ENCODE peak calls at places on chromosomes 16 and 17, in five cellular contexts. Q is ovary, I is GM23248, N is HL-60, D is left ventricle myocardium inferior. R is an unnamed sample.

GRCh38 chr17:19019041-19019941 is 14.7 kb upstream of the FAM83G start:
- DNase-seq in I (no peak), Q (no peak), D (peak), N (no peak), R (no peak)

GRCh38 chr16:56936950-56937349 is 5.0 kb downstream of the HERPUD1 start:
- DNase-seq in N (no peak), I (no peak), D (no peak), Q (no peak), R (no peak)

GRCh38 chr17:27743288-27743885 is 56.9 kb downstream of the NOS2 start:
- DNase-seq in D (no peak), Q (no peak), I (no peak), N (no peak), R (no peak)

GRCh38 chr17:9498490-9498889 is 77.1 kb downstream of the STX8 start:
- DNase-seq in I (no peak), D (no peak), Q (no peak), N (no peak), R (no peak)

GRCh38 chr17:50779747-50780363 is 12.5 kb upstream of the ANKRD40CL start:
- DNase-seq in N (no peak), D (no peak), Q (no peak), I (no peak), R (no peak)

GRCh38 chr17:45370949-45371413 is 54.2 kb upstream of the MAP3K14 start:
- DNase-seq in Q (no peak), I (peak), N (no peak), D (no peak), R (no peak)

GRCh38 chr16:48499822-48500440 is 110.0 kb downstream of the N4BP1 start:
- DNase-seq in D (no peak), N (no peak), Q (peak), I (peak), R (peak)

GRCh38 chr16:3152022-3152272 is 17.1 kb downstream of the ZNF213 start:
- DNase-seq in N (no peak), Q (no peak), D (no peak), I (no peak), R (no peak)

GRCh38 chr17:6172642-6173330 is 102.6 kb downstream of the WSCD1 start:
- DNase-seq in N (no peak), Q (no peak), D (no peak), I (no peak), R (no peak)

GRCh38 chr16:56589141-56590039 is at the start of gene MT3:
- DNase-seq in N (no peak), I (peak), Q (no peak), D (no peak), R (no peak)

GRCh38 chr17:13297198-13297597 is 279.4 kb upstream of the ELAC2 start:
- DNase-seq in Q (no peak), I (no peak), N (no peak), D (no peak), R (no peak)

GRCh38 chr16:58471209-58471975 is 28.6 kb upstream of the NDRG4 start:
- DNase-seq in Q (no peak), N (no peak), D (no peak), I (no peak), R (no peak)

GRCh38 chr17:18859256-18859655 is 1.3 kb downstream of the PRPSAP2 start:
- DNase-seq in N (no peak), I (peak), D (no peak), Q (no peak), R (no peak)

GRCh38 chr16:57749101-57749692 is 13.6 kb downstream of the KATNB1 start:
- DNase-seq in Q (no peak), I (no peak), N (no peak), D (no peak), R (no peak)

GRCh38 chr16:25390761-25391160 is 133.1 kb upstream of the ZKSCAN2 start:
- DNase-seq in D (no peak), Q (no peak), N (no peak), I (no peak), R (no peak)

GRCh38 chr16:51327001-51327400 is 175.9 kb upstream of the SALL1 start:
- DNase-seq in Q (no peak), N (no peak), I (peak), D (no peak), R (peak)

DNA sequence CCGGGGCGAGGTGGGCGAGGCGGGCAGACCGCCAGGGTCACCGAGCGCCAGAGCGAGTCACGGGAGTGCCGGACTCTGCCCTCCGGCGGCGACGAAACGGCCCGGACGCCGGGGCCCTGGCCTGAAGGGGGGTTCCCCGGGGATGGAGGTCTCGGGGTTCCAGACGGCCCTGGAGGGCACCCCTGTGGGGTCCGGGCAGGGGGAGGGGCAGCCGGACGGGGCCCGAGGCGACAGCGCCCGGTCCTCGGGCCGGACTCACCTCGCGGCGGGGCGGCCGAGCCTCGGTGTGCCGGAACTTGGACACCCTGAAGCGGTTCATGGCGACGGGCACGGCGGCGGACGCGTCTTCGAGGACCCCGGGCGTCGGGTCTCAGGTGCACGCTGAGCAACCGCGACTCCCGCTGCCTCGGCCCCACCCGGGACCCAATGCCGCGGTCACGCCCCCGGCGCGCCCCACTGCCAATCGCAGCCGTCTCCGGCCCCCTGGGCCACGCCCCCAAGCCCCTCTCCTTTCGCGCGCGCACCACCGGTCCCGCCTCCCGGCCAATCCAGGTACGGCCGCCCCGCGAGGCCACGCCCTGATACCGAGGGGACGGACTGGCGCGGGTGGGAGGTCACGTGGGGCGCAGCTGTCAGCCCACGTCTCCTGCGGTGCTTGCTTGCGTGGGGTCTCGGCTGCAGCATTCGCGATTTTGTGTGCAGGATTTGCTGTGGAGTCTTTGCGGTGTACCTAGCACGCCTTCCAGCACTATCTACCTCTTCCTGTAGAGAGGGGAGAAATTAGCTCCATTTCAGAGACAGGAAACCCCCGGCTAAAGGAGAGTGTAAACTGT is at the start of gene CORO7:
- DNase-seq in N (peak), I (peak), Q (peak), D (peak), R (peak)
- H3K27ac ChIP-seq in N (peak), I (peak), Q (no peak), D (peak), R (peak)

GRCh38 chr17:29386760-29387159 is 3.4 kb upstream of the TAOK1 start:
- DNase-seq in D (no peak), Q (no peak), I (no peak), N (no peak), R (no peak)

GRCh38 chr17:29390856-29391631 is 881 bp downstream of the TAOK1 start:
- DNase-seq in N (no peak), I (peak), Q (no peak), D (peak), R (peak)

GRCh38 chr17:29388937-29389336 is 1.2 kb upstream of the TAOK1 start:
- DNase-seq in I (no peak), N (no peak), D (no peak), Q (no peak), R (no peak)

GRCh38 chr17:29393451-29393850 is 3.3 kb downstream of the TAOK1 start:
- DNase-seq in D (no peak), Q (no peak), I (peak), N (no peak), R (no peak)

GRCh38 chr17:29389994-29390855 is at the start of gene TAOK1:
- DNase-seq in D (peak), Q (peak), N (peak), I (peak), R (peak)
- H3K27ac ChIP-seq in D (peak), Q (peak), N (peak), I (peak), R (peak)

DNA sequence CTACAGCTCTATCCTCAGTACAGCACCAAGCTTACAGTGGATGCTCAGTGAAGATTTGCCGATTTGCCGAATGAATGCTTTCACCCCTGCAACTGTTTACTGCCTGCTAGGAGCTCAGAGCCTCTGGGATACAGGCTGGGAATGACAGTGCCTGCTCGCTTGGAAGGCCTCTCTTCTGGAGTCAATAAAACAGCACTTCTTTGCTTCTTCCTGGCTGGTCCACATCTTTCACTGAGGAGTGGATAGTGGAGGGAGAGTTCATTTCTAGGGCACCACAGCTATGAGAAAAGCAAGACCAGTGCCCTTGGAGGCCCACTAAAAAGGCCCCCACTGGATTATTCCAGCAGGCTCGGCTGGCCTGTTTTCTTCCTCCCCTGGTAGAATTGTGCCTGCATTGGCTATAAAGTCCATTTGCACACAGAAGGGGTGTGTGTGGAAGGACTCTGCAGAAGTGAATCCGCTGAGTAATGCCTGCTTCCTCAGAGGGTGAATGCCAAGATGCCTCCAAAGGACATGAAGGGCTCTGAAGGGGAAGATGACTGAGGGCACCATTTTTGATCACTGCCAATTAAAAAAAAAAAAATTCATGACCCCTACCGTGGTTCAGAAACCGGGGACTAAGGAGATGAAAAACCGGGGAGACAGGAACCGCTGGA is 3.2 kb upstream of the USP7 start:
- DNase-seq in I (no peak), N (no peak), Q (no peak), D (no peak), R (no peak)
- H3K27ac ChIP-seq in I (no peak), N (no peak), Q (no peak), D (no peak), R (no peak)

DNA sequence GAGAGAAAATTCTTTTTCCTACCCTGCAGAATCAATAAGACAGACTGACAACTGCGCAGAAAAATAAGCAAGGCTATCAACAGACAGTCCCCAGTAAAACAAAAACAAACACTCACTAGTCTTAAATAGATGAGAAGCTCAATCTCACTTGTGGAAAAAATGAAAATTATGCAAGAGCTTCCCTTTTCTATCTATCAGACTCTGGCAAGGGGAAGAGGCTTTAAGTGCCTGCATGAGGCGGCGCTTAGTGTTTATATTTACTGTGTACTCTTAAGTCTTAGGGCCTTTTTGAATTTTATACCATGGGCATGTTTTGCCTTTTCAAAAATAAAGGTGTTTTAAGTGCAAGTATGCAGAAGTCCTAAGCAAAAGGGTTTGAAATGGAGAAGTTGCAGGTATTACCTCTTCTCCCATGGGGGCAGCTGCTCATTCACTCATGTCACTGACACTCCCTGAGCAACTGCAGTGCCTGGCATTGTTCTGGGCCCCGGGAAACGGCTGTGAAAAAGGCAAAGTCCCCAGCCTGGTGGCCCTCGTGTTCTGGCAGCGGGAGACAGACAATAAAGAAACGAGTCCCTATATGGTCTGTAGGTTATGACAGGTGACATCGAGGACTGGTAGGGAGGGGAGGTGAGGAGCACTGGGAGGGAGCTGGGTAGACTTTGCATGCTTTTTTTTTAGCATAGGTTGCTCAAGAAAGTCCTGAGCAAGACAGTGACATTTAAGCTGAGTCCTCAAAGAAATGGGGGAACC is 35.2 kb downstream of the HSBP1 start:
- DNase-seq in Q (no peak), N (peak), I (no peak), D (no peak), R (no peak)
- H3K27ac ChIP-seq in Q (no peak), N (peak), I (no peak), D (no peak), R (no peak)

DNA sequence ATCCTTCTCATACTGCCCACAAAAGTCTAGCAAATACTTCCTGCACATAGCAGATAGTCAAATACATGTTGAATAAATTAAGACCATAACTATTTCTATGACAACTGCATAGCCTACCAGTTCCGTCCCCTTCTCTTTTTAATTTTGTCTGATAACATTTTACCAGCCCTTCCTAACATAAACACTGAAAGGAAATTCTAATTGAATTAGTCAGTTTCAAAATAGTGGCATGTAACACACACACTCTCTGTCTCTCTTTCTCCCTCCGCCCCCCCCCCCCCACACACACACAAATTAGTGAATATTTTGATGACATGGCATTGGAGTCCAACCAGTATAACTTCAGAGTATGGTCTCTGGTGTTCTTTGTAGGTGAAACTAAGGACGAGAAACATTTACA is 41.8 kb downstream of the TNRC6C start:
- DNase-seq in N (no peak), D (no peak), I (peak), Q (no peak), R (no peak)
- H3K27ac ChIP-seq in N (no peak), D (peak), I (no peak), Q (no peak), R (no peak)

GRCh38 chr17:68057531-68057952 is 22.0 kb downstream of the KPNA2 start:
- DNase-seq in Q (no peak), D (no peak), I (peak), N (no peak), R (no peak)

GRCh38 chr17:68048996-68049395 is 13.5 kb downstream of the KPNA2 start:
- DNase-seq in Q (no peak), N (no peak), I (peak), D (no peak), R (no peak)

GRCh38 chr17:68054296-68054900 is 18.9 kb downstream of the KPNA2 start:
- DNase-seq in I (peak), Q (no peak), N (no peak), D (peak), R (no peak)

GRCh38 chr17:68052810-68053209 is 17.3 kb downstream of the KPNA2 start:
- DNase-seq in Q (no peak), N (no peak), D (peak), I (peak), R (no peak)

DNA sequence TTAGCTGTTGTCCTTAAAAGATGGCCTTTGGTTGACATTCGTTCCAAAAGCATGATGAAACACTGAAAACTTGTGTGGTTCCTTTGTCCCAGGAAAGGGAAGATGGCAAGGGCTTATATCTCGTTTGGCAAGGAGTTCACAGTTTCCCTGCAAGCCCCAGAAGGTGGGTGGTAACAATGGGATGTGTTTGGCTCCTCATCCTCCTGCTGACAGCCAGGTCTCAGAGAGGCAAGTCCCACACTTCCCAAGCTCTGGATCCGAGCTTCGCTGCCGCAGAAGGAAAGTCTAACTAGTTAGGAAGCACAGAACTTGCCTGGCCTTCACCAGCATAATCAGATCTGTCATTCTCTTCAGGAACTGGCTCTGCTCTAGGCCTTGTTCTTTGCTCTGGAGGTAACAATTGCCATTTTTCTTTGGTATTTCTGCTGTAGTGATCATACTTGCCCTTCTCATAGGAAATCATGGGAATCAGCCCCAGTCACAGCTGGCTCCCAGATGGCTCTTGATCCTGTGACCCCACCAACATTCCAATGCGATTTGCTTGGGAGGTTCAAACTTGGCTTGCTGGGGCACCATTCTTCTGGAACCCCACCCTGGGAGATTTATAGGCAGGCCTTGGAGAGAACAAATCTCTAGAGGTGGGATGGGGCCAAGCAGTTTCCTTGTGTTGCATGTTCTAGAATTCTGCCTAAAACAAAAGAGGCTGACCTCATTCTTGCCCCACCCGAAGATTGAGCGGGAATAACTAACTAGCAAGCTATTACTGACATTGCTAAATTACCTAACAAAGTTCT is 17.9 kb downstream of the KPNA2 start:
- DNase-seq in I (peak), Q (no peak), D (peak), N (no peak), R (no peak)
- H3K27ac ChIP-seq in I (peak), Q (no peak), D (peak), N (no peak), R (peak)

DNA sequence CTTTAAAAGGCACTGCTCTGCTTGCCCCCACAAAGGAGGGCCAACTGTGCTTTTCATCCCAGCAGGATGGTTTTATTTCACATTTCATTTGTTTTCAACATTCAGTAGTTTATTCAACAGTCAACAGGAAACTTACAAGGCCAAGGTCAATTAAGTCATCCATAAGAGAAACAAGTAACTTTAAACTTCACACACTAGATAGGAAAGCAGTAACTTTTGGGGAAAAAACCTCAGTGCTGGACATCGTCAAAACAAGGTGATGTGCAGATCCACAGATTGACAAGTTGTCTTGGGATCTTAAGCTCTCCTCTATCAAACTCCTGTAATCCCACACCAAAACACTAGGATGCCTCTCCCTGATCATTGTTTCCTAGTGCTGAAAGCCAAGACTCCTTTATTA is 18.5 kb downstream of the NFE2L1 start:
- DNase-seq in D (no peak), Q (no peak), I (peak), N (no peak), R (no peak)
- H3K27ac ChIP-seq in D (peak), Q (no peak), I (no peak), N (no peak), R (no peak)

GRCh38 chr17:38981640-38982039 is 14.4 kb upstream of the FBXO47 start:
- DNase-seq in Q (no peak), I (peak), N (no peak), D (no peak), R (no peak)
- H3K27ac ChIP-seq in Q (no peak), I (peak), N (no peak), D (peak), R (no peak)

DNA sequence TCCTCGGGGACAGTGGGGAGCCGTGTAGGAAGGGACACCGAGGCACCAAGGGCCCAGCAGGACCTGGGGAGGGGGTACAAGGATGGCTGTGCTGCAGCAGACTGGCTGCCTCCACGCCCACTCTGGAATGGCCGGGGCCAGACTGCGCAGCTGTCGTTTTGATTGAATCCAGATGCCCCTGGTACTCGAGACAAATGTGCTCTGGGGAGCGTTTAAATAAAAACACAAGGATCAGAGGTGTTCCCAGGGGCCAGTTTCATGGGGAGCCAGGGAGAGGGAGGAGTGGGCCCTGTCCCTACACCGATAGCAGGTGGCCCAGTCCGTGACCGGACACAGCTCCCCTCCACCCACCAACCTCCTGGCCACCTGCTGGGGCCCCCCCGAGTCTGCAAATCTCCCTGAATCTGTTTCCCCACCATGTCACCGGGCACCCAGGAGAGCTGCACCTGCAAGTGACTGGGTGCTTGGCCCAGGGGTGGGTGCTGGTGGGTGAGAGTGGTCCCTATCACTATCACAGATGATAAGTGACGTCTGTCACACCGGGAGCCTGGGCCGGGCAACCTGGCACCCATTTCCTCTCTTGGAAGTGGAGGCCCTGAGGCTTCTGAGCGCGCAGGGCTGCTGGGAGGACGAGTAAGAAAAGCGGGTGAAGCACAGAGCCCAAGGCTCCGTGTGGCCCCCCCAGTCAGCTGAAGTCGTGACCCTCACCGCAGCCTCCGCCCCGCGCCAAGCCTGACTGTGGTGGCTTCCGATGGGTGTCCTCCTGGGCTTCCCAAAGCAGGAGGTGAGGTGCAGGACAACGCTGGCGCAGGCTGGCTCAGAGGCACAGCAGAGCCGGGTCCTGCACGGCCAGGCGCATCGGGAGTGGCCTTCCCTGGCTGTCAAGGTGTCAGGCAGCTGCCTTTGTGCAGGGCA is 21.2 kb upstream of the ACSF3 start:
- DNase-seq in I (peak), D (peak), Q (no peak), N (no peak), R (no peak)
- H3K27ac ChIP-seq in I (no peak), D (no peak), Q (no peak), N (no peak), R (no peak)

R was measured in RWPE1.